ENCODE peak calls at places on chromosomes 16 and 17, in four cellular contexts. C, R, B and W are unnamed samples.
A peak's percentile ranks its signal among the peaks of the same experiment; 100 is the strongest.

GRCh38 chr17:75260679-75261335 is 599 bp downstream of the GGA3 start:
- DNase-seq in C (no peak), B (no peak), R (no peak), W (no peak)

GRCh38 chr16:2514333-2515179 is 804 bp downstream of the ATP6V0C start:
- DNase-seq in C (no peak), R (no peak), B (no peak), W (no peak)

GRCh38 chr16:54280751-54281150 is 5.8 kb downstream of the IRX3 start:
- DNase-seq in B (no peak), R (no peak), C (no peak), W (no peak)

GRCh38 chr16:53055603-53056527 is 1.1 kb downstream of the CHD9 start:
- DNase-seq in C (peak; percentile 82), B (peak; percentile 45), R (no peak), W (no peak)

GRCh38 chr17:19386974-19387920 is at the start of gene MFAP4:
- DNase-seq in R (no peak), C (peak; percentile 56), B (no peak), W (no peak)

GRCh38 chr16:66810391-66810790 is 9.0 kb upstream of the TERB1 start:
- DNase-seq in C (no peak), B (no peak), R (no peak), W (no peak)

GRCh38 chr17:64358261-64358788 is 32.3 kb downstream of the PECAM1 start:
- DNase-seq in R (no peak), B (no peak), C (no peak), W (no peak)

GRCh38 chr16:87265261-87265660 is 51.9 kb downstream of the C16orf95 start:
- DNase-seq in R (no peak), C (no peak), B (no peak), W (no peak)

GRCh38 chr17:19978206-19978802 is 676 bp upstream of the AKAP10 start:
- DNase-seq in B (peak; percentile 34), C (no peak), R (no peak), W (no peak)

GRCh38 chr16:21568502-21569189 is 30.7 kb upstream of the METTL9 start:
- DNase-seq in C (no peak), B (no peak), R (no peak), W (no peak)

GRCh38 chr17:57662644-57663308 is 82.3 kb downstream of the CCDC182 start:
- DNase-seq in C (peak; percentile 98), R (no peak), B (no peak), W (peak; percentile 30)

GRCh38 chr17:17015221-17015620 is 27.0 kb upstream of the MPRIP start:
- DNase-seq in B (no peak), C (no peak), R (no peak), W (no peak)

GRCh38 chr16:27819356-27819755 is 244.2 kb downstream of the GSG1L start:
- DNase-seq in R (no peak), B (no peak), C (no peak), W (no peak)

GRCh38 chr17:50712641-50713296 is 5.1 kb upstream of the ANKRD40 start:
- DNase-seq in R (no peak), B (no peak), C (no peak), W (no peak)

GRCh38 chr17:3729881-3730280 is 6.2 kb downstream of the HASPIN start:
- DNase-seq in B (no peak), R (no peak), C (no peak), W (no peak)

GRCh38 chr16:73092236-73092781 is 44.4 kb upstream of the ZFHX3 start:
- DNase-seq in C (no peak), R (no peak), B (no peak), W (no peak)

GRCh38 chr17:2989855-2990254 is 73.6 kb downstream of the OR1D5 start:
- DNase-seq in B (no peak), C (no peak), R (no peak), W (no peak)

GRCh38 chr16:31513126-31513525 is 4.9 kb upstream of the RUSF1 start:
- DNase-seq in B (no peak), R (no peak), C (peak; percentile 43), W (no peak)

GRCh38 chr17:1683489-1683888 is 1.2 kb downstream of the PRPF8 start:
- DNase-seq in C (no peak), R (no peak), B (no peak), W (no peak)

GRCh38 chr16:24255446-24256352 is at the start of gene CACNG3:
- DNase-seq in R (no peak), C (peak; percentile 11), B (peak; percentile 77), W (peak; percentile 31)

GRCh38 chr17:9824094-9824493 is 1.6 kb upstream of the GLP2R start:
- DNase-seq in C (no peak), B (no peak), R (no peak), W (no peak)

GRCh38 chr17:42111901-42112551 is 488 bp downstream of the DHX58 start:
- DNase-seq in C (no peak), B (no peak), R (no peak), W (no peak)

GRCh38 chr17:40091691-40092397 is 8.5 kb downstream of the NR1D1 start:
- DNase-seq in R (no peak), B (no peak), C (no peak), W (no peak)

GRCh38 chr17:15935891-15936290 is 9.0 kb upstream of the ADORA2B start:
- DNase-seq in B (no peak), R (no peak), C (no peak), W (no peak)

GRCh38 chr17:76546556-76547182 is 6.8 kb downstream of the PRCD start:
- DNase-seq in R (no peak), C (peak; percentile 98), B (no peak), W (no peak)

GRCh38 chr16:85029413-85029794 is 1.8 kb downstream of the KIAA0513 start:
- DNase-seq in R (no peak), B (peak; percentile 17), C (no peak), W (no peak)

GRCh38 chr16:88088161-88088581 is 136.9 kb downstream of the BANP start:
- DNase-seq in C (no peak), R (no peak), B (no peak), W (no peak)

GRCh38 chr16:64356267-64356666 is 765.6 kb downstream of the CDH11 start:
- DNase-seq in R (no peak), C (peak; percentile 65), B (no peak), W (no peak)

GRCh38 chr17:3777366-3777765 is 23.6 kb downstream of the ITGAE start:
- DNase-seq in R (no peak), B (no peak), C (no peak), W (no peak)

GRCh38 chr16:75251280-75252048 is at the start of gene BCAR1:
- DNase-seq in R (no peak), C (peak; percentile 82), B (no peak), W (peak; percentile 81)
- H3K4me3 ChIP-seq in R (no peak within 1 kb of the TSS), C (peak within 1 kb of the TSS; percentile 86), B (no peak within 1 kb of the TSS), W (peak within 1 kb of the TSS; percentile 76)

DNA sequence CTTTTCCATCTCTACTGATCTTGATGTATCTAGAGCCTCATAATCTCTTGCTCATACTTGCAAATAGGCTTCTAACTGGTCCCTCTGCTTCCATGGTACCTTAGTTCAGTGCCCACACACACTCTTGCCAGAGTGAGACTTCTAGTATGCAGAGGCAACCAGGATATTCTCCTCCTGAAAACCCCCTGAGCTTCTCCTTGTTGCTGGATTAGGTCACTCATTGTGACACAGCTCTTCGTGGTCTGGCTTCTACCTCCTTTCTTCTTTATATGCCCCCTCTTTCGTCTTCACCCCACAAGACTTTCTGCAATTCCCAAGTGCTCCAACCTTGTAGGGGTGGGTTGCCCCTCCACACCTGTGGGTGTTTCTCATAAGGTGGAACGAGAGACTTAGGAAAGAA is 2.5 kb upstream of the FAM20A start:
- DNase-seq in R (no peak), B (no peak), C (no peak), W (no peak)
- H3K27me3 ChIP-seq in R (peaks cover 15% of the 10 kb centered on the region), B (no peaks in the 10 kb centered on the region), C (peaks cover 33% of the 10 kb centered on the region), W (no peaks in the 10 kb centered on the region)

GRCh38 chr17:61409301-61410099 is 9.9 kb downstream of the TBX2 start:
- DNase-seq in C (no peak), B (peak; percentile 67), R (no peak), W (peak; percentile 59)
- TF ChIP-seq CTCF in C (peak; percentile 50), B (no peak), R (no peak), W (peak; percentile 51)

GRCh38 chr17:38465420-38466345 is 37.4 kb downstream of the ARHGAP23 start:
- DNase-seq in C (no peak), B (no peak), R (no peak), W (no peak)

GRCh38 chr17:38466346-38467315 is 38.4 kb downstream of the ARHGAP23 start:
- DNase-seq in C (no peak), B (no peak), R (no peak), W (no peak)

GRCh38 chr17:38464251-38464722 is 36.0 kb downstream of the ARHGAP23 start:
- DNase-seq in C (no peak), R (no peak), B (no peak), W (no peak)

GRCh38 chr17:38463451-38463858 is 35.2 kb downstream of the ARHGAP23 start:
- DNase-seq in R (no peak), B (no peak), C (no peak), W (no peak)

DNA sequence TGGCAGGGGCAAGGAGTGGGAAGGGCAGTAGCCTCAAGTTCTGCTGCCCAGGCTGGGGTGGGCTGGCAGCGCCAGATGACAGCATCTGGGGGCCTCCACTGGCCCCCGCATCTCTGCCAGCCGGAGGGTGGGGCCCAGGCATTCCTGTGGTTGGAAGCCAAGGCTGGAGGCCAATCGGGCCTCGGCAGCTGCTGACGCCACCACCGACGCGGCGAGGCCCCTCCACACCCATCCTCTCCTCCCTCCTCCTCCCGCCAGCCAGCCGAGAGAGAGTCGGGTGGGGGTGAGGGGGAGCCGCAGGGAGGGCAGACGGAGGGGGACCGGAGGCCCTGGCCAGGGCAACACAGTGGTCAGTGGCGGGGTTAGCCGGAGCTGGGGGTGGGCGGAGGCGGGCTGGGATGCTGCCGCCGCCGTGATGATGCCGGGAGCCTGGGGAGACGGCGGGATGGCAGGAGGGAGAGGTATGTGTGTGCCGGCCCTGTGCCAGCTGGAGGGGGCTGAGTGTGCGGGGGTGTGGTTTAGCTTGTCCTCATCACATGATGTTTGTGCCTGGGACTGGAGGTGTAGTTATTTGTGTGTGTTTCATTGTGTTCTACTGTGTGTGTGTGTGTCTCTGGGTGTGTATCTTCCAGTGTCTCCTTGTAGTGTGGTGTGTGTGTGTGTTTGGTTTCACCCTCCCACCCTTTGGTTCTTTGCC is 36.6 kb downstream of the ARHGAP23 start:
- DNase-seq in R (no peak), C (peak; percentile 86), B (no peak), W (no peak)
- H3K4me3 ChIP-seq in R (no peak overlapping the region), C (peak overlapping the region; percentile 56), B (no peak overlapping the region), W (no peak overlapping the region)

DNA sequence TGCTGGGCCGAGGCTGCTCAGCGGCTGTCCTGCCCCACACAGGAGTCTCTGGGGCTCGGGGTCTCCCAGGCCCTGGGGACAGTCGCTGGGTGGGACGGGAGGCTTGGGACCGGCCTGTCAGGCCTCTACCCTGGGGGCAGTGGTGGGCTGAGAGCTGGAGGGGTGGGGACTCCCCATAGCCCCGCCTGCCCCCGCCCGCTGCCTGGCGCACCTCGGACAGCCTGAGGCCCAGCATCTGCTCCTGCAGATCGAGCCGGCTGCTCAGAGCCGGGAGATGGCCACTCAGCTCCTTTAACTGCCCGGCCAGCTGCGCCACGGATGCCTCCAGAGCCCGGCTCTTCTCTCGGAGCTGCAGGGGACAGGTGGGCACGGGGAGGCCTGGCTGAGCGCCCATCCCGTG is 6.7 kb downstream of the PERCC1 start:
- DNase-seq in R (no peak), C (no peak), B (no peak), W (no peak)
- H3K27me3 ChIP-seq in R (no peaks in the 10 kb centered on the region), C (peaks cover 3% of the 10 kb centered on the region), B (peaks cover 71% of the 10 kb centered on the region), W (no peaks in the 10 kb centered on the region)